ENCODE peak calls at places on chromosomes 7 and 10, in four cellular contexts. A is hepatocyte, P is mammary epithelial cell, K is IMR-90. G is an unnamed sample.

GRCh38 chr7:89680161-89680560 is 474.1 kb upstream of the STEAP1 start:
- DNase-seq in A (no peak), P (no peak), K (no peak), G (no peak)

GRCh38 chr7:1922870-1923236 is 252.8 kb downstream of the ELFN1 start:
- DNase-seq in A (no peak), P (no peak), K (no peak), G (no peak)

GRCh38 chr7:88888684-88889083 is 93.1 kb upstream of the TEX47 start:
- DNase-seq in A (no peak), P (peak; percentile 1), K (no peak), G (no peak)

GRCh38 chr10:130127612-130128607 is 8.3 kb upstream of the GLRX3 start:
- DNase-seq in A (peak; percentile 81), P (peak; percentile 66), K (peak; percentile 70), G (peak; percentile 59)

GRCh38 chr7:153258686-153259085 is 499.1 kb downstream of the ACTR3B start:
- DNase-seq in A (no peak), P (no peak), K (no peak), G (no peak)

GRCh38 chr7:50507898-50508470 is 57.2 kb downstream of the DDC start:
- DNase-seq in A (no peak), P (no peak), K (no peak), G (no peak)

GRCh38 chr10:3754727-3755439 is 30.1 kb downstream of the KLF6 start:
- DNase-seq in A (peak; percentile 81), P (peak; percentile 99), K (peak; percentile 96), G (peak; percentile 98)

GRCh38 chr7:101402081-101402779 is 39.6 kb downstream of the COL26A1 start:
- DNase-seq in A (peak; percentile 19), P (peak; percentile 50), K (peak; percentile 17), G (peak; percentile 52)

GRCh38 chr7:94376281-94376680 is 18.4 kb upstream of the COL1A2 start:
- DNase-seq in A (no peak), P (no peak), K (no peak), G (no peak)

GRCh38 chr7:27873981-27874957 is 134.3 kb downstream of the TAX1BP1 start:
- DNase-seq in A (no peak), P (peak; percentile 34), K (peak; percentile 19), G (peak; percentile 27)

GRCh38 chr10:770975-771374 is 81.5 kb upstream of the DIP2C start:
- DNase-seq in A (no peak), P (no peak), K (no peak), G (no peak)

GRCh38 chr10:129023057-129023456 is 444.0 kb upstream of the MGMT start:
- DNase-seq in A (no peak), P (no peak), K (peak; percentile 15), G (no peak)

GRCh38 chr10:129025774-129026173 is 441.3 kb upstream of the MGMT start:
- DNase-seq in A (no peak), P (no peak), K (no peak), G (no peak)

GRCh38 chr10:129020621-129021020 is 446.4 kb upstream of the MGMT start:
- DNase-seq in A (no peak), P (no peak), K (no peak), G (no peak)

DNA sequence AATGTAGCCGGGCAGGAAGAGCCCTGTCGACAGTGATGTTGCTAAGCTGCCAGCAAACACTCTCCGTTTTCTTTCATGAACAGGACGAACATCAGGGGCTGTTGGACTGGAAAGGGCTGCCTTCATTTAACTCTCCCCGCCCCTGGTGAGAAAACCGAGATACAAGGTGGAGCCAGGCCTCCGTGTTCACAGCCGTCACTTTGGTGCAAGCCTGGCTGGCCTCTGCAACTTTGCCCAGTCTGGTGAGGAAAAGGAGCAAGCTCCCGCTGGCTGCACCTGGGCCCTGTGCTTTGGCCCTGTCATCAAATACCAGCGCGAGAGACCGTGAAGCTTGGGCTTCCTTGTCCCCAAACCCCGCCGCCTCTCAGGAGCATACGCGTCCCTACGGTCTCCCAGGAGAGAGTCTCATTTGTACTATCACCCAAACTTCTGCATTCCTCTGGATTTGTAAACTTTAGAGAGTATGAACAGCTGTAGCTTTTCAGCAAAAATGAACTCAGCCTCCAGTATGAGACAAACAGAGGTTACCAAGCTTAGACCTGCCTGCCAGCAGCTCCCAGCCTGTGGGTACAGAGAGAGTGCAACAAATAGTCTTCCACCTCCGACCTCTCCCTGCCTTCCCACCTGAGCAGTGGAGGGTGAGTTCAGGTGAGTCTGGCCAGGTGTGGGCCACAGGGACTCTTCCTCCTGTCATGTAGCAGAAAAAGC is 445.3 kb upstream of the MGMT start:
- DNase-seq in A (no peak), P (no peak), K (no peak), G (no peak)
- H3K4me3 ChIP-seq in A (no peak overlapping the region), P (no peak overlapping the region), K (no peak overlapping the region), G (no peak overlapping the region)

GRCh38 chr10:89032141-89032814 is 41.7 kb downstream of the FAS start:
- DNase-seq in A (no peak), P (peak; percentile 95), K (peak; percentile 91), G (peak; percentile 81)
- H2AFZ ChIP-seq in A (no peak overlapping the region), P (peak overlapping the region; percentile 34), K (no peak overlapping the region), G (peak overlapping the region; percentile 31)

GRCh38 chr7:137978464-137979237 is 23.2 kb downstream of the CREB3L2 start:
- DNase-seq in A (no peak), P (peak; percentile 81), K (peak; percentile 100), G (peak; percentile 99)

GRCh38 chr7:137980308-137980707 is 21.6 kb downstream of the CREB3L2 start:
- DNase-seq in A (no peak), P (no peak), K (no peak), G (no peak)

GRCh38 chr7:137981668-137982067 is 20.2 kb downstream of the CREB3L2 start:
- DNase-seq in A (no peak), P (no peak), K (no peak), G (no peak)

GRCh38 chr7:137983308-137984008 is 18.4 kb downstream of the CREB3L2 start:
- DNase-seq in A (peak; percentile 44), P (no peak), K (no peak), G (peak; percentile 43)

DNA sequence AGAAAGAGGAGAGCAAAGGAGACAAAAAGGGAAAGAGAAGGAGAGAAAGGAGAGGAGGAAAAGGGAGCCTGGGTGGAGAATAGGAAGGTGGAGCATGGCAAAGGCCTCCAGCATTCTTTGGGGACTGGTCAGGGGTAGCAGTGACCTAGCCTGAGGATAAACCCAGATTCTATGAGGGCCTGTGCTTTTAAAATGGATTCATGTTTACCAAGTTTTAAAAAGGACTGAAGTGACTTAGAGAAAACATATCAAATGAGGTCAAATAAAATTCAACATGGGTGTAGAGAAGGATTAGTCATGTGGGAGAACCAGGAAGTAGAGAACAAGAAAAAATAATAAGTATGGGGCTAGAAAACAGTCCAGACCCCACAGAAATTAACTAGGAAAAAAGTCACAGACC is 20.7 kb downstream of the CREB3L2 start:
- DNase-seq in A (no peak), P (no peak), K (no peak), G (peak; percentile 33)
- H3K4me3 ChIP-seq in A (no peak overlapping the region), P (no peak overlapping the region), K (no peak overlapping the region), G (no peak overlapping the region)

GRCh38 chr7:116579322-116579721 is 54.5 kb downstream of the CAV1 start:
- DNase-seq in A (no peak), P (no peak), K (no peak), G (no peak)
- H2AFZ ChIP-seq in A (no peak overlapping the region), P (no peak overlapping the region), K (no peak overlapping the region), G (no peak overlapping the region)

GRCh38 chr10:51074238-51075028 is at the start of gene PRKG1:
- DNase-seq in A (peak; percentile 77), P (peak; percentile 52), K (peak; percentile 85), G (peak; percentile 50)
- H3K4me3 ChIP-seq in A (peak within 1 kb of the TSS; percentile 54), P (peak within 1 kb of the TSS; percentile 52), K (peak within 1 kb of the TSS; percentile 62), G (peak within 1 kb of the TSS; percentile 84)

DNA sequence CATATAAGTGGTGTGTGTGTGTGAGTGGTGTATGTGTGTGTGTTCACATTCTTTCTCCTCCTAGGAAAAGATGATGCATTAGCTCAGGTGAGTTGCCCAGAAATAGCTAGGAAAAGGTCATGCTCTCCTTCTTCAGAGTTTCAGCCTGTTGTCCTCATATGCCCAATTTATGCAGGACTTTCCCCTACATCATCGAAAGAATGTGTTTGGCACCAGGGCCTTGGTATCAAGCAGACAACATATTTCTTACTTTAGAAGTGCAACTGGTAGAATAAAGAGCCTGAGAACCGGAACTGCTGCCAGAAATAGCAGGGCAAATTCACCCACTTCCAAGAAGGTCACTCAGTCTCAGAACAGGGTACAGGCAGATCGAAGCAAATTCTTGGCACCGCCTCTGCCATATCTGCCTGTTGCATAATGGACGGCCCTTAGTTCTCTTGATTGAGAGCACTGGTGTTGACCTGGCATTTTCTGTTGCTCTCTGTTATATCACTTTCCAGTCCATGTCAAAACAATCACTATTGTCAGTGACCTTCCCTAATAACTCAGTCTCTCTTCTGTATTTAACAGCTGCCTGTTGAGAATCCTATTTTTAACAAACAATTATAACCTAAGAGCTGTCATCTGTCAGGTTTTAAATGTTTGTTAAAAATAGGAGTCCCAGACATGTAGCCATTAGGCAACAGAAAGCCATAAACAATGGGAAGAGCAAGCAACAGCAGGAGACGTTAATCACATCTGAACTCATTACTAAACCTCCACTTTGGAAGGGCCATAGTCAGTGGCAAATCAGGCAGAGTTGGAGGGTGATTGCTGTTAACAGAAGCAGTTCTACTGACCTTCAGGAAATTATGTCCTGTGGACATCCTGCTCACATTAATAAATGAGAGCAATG is 20.7 kb downstream of the ADRB1 start:
- DNase-seq in A (no peak), P (no peak), K (no peak), G (no peak)
- H2AFZ ChIP-seq in A (no peak overlapping the region), P (peak overlapping the region; percentile 7), K (no peak overlapping the region), G (no peak overlapping the region)

DNA sequence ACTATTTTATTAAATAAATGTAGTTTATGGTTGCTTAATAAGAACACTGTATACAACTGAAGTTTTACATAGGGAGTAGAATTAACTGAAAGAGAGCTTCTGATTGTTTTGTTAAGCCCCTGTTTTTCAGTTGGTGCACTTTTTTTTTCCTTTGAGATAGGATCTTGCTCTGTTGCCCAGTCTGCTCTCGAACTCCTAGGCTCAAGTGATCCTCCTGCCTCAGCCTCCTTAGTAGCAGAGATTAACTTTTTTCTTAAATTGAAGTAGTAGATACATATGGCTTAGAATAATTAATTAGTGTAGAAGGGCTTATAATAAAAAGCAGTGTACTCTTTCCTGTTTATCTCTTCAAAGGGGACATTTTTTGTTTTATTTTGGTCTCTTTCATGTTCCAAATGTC is 11.2 kb downstream of the SDHAF3 start:
- DNase-seq in A (no peak), P (no peak), K (no peak), G (no peak)
- H3K4me3 ChIP-seq in A (no peak overlapping the region), P (no peak overlapping the region), K (no peak overlapping the region), G (no peak overlapping the region)

DNA sequence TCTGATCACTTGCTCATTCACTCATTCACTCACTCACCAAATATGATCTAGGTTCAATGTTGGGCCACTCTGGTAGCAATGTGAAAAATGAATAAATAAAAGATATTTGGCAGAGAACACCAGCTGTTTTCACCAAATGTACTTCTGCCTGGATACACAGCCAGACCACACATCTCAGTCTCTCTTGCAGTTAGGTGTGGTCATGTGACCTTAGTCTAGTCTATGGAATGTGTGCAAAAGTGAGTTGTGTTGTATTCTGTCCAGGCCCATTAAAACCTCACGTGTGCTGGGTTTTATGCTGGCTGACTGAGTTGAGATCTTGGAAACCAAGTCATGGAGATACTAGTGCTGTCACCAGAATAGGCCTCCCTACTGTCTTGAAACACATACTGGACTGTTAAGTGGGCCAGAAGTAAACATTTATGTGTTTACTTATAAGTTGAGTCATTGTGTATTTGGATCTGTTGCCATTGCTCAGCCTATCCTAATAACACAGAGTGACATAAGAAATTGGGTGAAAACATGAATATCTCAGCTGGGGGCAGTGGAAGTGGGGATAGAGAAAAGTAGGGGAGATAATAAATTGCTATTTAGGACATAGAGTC is 145.5 kb downstream of the PTEN start:
- DNase-seq in A (no peak), P (no peak), K (peak; percentile 52), G (peak; percentile 34)
- H2AFZ ChIP-seq in A (no peak overlapping the region), P (no peak overlapping the region), K (no peak overlapping the region), G (no peak overlapping the region)

G was measured in astrocyte.